ENCODE peak calls at places on chromosomes 2 and 18, in six cellular contexts. I, G, P, Z, L and H are unnamed samples.

GRCh38 chr18:33277431-33277830 is 163.1 kb downstream of the CCDC178 start:
- DNase-seq in P (no peak), Z (no peak), G (no peak), L (no peak), I (no peak), H (no peak)

GRCh38 chr2:134819334-134819733 is 19.1 kb upstream of the ACMSD start:
- DNase-seq in G (no peak), I (no peak), P (no peak), Z (no peak), L (no peak), H (no peak)

GRCh38 chr2:112811841-112812306 is 24.7 kb downstream of the IL1B start:
- DNase-seq in I (no peak), L (no peak), P (no peak), Z (no peak), G (no peak), H (no peak)

GRCh38 chr18:13254971-13255927 is 36.7 kb downstream of the LDLRAD4 start:
- DNase-seq in G (no peak), L (no peak), P (no peak), Z (no peak), I (no peak), H (peak)

GRCh38 chr2:37566517-37566961 is 104.9 kb downstream of the CDC42EP3 start:
- DNase-seq in L (peak), I (no peak), P (no peak), G (no peak), Z (no peak), H (no peak)

GRCh38 chr18:75809392-75809791 is 381.9 kb upstream of the SMIM21 start:
- DNase-seq in I (no peak), L (no peak), G (no peak), P (no peak), Z (no peak), H (no peak)

GRCh38 chr2:128413718-128414341 is 95.2 kb upstream of the HS6ST1 start:
- DNase-seq in L (no peak), Z (no peak), P (no peak), G (no peak), I (no peak), H (no peak)

GRCh38 chr2:17239550-17239949 is 278.7 kb downstream of the RAD51AP2 start:
- DNase-seq in Z (no peak), I (no peak), G (no peak), L (no peak), P (no peak), H (no peak)

GRCh38 chr2:196277002-196277401 is 105.6 kb upstream of the STK17B start:
- DNase-seq in Z (no peak), G (no peak), I (no peak), P (no peak), L (no peak), H (no peak)

GRCh38 chr18:46155652-46156051 is 51.5 kb downstream of the HAUS1 start:
- DNase-seq in L (no peak), P (no peak), I (no peak), Z (no peak), G (no peak), H (no peak)

GRCh38 chr2:241134711-241135110 is 14.6 kb downstream of the PASK start:
- DNase-seq in G (no peak), Z (peak), L (no peak), P (no peak), I (no peak), H (no peak)

GRCh38 chr2:199303814-199304213 is 153.9 kb downstream of the SATB2 start:
- DNase-seq in Z (no peak), L (no peak), I (no peak), G (no peak), P (no peak), H (no peak)

GRCh38 chr2:221533299-221533698 is 38.8 kb downstream of the EPHA4 start:
- DNase-seq in P (no peak), I (no peak), G (no peak), L (no peak), Z (no peak), H (no peak)

GRCh38 chr2:219702796-219703545 is 75.5 kb downstream of the SLC4A3 start:
- DNase-seq in G (no peak), P (no peak), L (no peak), I (no peak), Z (no peak), H (no peak)

GRCh38 chr2:233865838-233866237 is 2.3 kb downstream of the MSL3B start:
- DNase-seq in I (no peak), G (no peak), P (no peak), L (no peak), Z (no peak), H (no peak)

GRCh38 chr2:25853038-25853638 is 25.1 kb downstream of the ASXL2 start:
- DNase-seq in I (no peak), G (no peak), P (no peak), Z (no peak), L (no peak), H (no peak)

GRCh38 chr2:199606193-199606780 is 148.5 kb upstream of the SATB2 start:
- DNase-seq in G (no peak), I (no peak), P (no peak), L (no peak), Z (no peak), H (no peak)

GRCh38 chr2:236236559-236237450 is 27.4 kb downstream of the ASB18 start:
- DNase-seq in I (no peak), Z (no peak), P (no peak), L (no peak), G (no peak), H (no peak)

GRCh38 chr18:41144444-41144843 is 810.6 kb upstream of the PIK3C3 start:
- DNase-seq in Z (no peak), L (no peak), P (no peak), I (no peak), G (no peak), H (no peak)

GRCh38 chr2:235024951-235025773 is 73.3 kb downstream of the SH3BP4 start:
- DNase-seq in L (no peak), P (no peak), Z (peak), G (no peak), I (no peak), H (no peak)

GRCh38 chr2:65128297-65129190 is 1.4 kb downstream of the RAB1A start:
- DNase-seq in G (no peak), P (no peak), Z (no peak), I (peak), L (peak), H (no peak)

GRCh38 chr2:64371727-64372126 is 82.2 kb upstream of the LGALSL start:
- DNase-seq in I (no peak), L (no peak), G (no peak), P (no peak), Z (no peak), H (no peak)

GRCh38 chr2:14642499-14642898 is 10.0 kb downstream of the LRATD1 start:
- DNase-seq in G (no peak), P (no peak), I (no peak), L (no peak), Z (no peak), H (no peak)

GRCh38 chr18:32349728-32350395 is 120.8 kb downstream of the GAREM1 start:
- DNase-seq in G (no peak), L (peak), P (no peak), I (peak), Z (peak), H (peak)

GRCh38 chr2:46813046-46813445 is 102.6 kb downstream of the MCFD2 start:
- DNase-seq in I (no peak), G (no peak), L (no peak), P (no peak), Z (peak), H (no peak)

GRCh38 chr2:128788636-128789220 is 470.1 kb upstream of the HS6ST1 start:
- DNase-seq in I (no peak), P (no peak), L (no peak), Z (peak), G (no peak), H (no peak)

GRCh38 chr18:79965119-79965902 is 868 bp downstream of the HSBP1L1 start:
- DNase-seq in P (no peak), Z (peak), G (no peak), I (peak), L (no peak), H (peak)

GRCh38 chr2:222142027-222142426 is 156.8 kb downstream of the PAX3 start:
- DNase-seq in I (no peak), Z (no peak), P (no peak), G (no peak), L (no peak), H (no peak)

GRCh38 chr2:156327835-156328401 is 4.6 kb downstream of the NR4A2 start:
- DNase-seq in Z (no peak), G (no peak), L (no peak), I (no peak), P (no peak), H (no peak)

GRCh38 chr18:395481-396250 is 104.8 kb downstream of the COLEC12 start:
- DNase-seq in I (peak), Z (no peak), G (no peak), P (no peak), L (peak), H (no peak)

GRCh38 chr2:124264496-124265160 is 239.5 kb downstream of the CNTNAP5 start:
- DNase-seq in Z (no peak), P (no peak), L (no peak), I (no peak), G (no peak), H (no peak)

GRCh38 chr2:168203762-168204693 is 43.4 kb downstream of the STK39 start:
- DNase-seq in Z (no peak), L (no peak), I (peak), P (no peak), G (no peak), H (no peak)

GRCh38 chr2:234091883-234092282 is 41.4 kb downstream of the SPP2 start:
- DNase-seq in P (no peak), G (no peak), L (no peak), Z (no peak), I (peak), H (no peak)

GRCh38 chr2:187934236-187934635 is 357.4 kb upstream of the GULP1 start:
- DNase-seq in P (no peak), I (no peak), G (no peak), L (no peak), Z (no peak), H (no peak)

GRCh38 chr2:45404807-45405297 is 206.2 kb downstream of the SRBD1 start:
- DNase-seq in I (no peak), L (no peak), P (no peak), G (no peak), Z (no peak), H (no peak)

GRCh38 chr18:3661121-3661520 is 211.1 kb downstream of the TGIF1 start:
- DNase-seq in G (no peak), I (no peak), L (peak), P (no peak), Z (no peak), H (no peak)

GRCh38 chr2:69798909-69799526 is 30.4 kb upstream of the GMCL1 start:
- DNase-seq in I (no peak), P (no peak), G (no peak), Z (no peak), L (no peak), H (no peak)
- H3K4me3 ChIP-seq in I (no peak), P (peak), G (no peak), Z (peak), L (no peak), H (peak)

GRCh38 chr2:150484006-150484405 is 3.5 kb downstream of the RND3 start:
- DNase-seq in P (no peak), I (no peak), G (no peak), Z (no peak), L (no peak), H (no peak)
- TF ChIP-seq POLR2A in P (no peak), I (no peak), G (no peak), Z (no peak), L (no peak), H (no peak)

DNA sequence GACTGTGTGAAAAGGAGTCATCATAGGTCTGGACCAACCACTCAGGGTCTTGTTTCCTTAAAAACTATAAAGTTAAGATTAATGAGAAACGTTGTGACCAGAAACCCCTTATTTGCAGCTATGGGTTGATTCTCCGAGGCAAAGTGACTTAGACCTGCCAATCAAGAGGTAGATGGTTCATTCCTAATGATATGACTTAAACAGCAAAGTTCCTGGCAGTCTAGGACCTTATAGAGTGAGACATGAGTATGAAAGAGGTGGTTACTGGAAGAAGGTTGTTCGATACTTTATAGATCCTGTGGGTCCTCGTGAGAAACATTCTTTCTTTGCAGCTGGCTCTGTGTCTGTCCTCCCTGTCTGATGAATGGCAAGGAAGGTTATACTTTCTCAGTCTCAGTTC is 8.0 kb downstream of the SFXN5 start:
- DNase-seq in L (no peak), I (no peak), Z (no peak), P (no peak), G (no peak), H (no peak)
- H3K4me3 ChIP-seq in L (no peak), I (no peak), Z (no peak), P (no peak), G (no peak), H (no peak)

GRCh38 chr2:119423041-119423440 is 8.6 kb upstream of the TMEM37 start:
- DNase-seq in P (no peak), L (no peak), G (no peak), Z (no peak), I (no peak), H (no peak)
- TF ChIP-seq POLR2A in P (no peak), L (no peak), G (no peak), Z (no peak), I (no peak), H (no peak)

GRCh38 chr2:70905443-70905842 is 30.3 kb upstream of the ATP6V1B1 start:
- DNase-seq in I (no peak), Z (no peak), P (no peak), L (no peak), G (no peak), H (no peak)
- H3K4me3 ChIP-seq in I (no peak), Z (no peak), P (no peak), L (no peak), G (no peak), H (no peak)

GRCh38 chr2:62705007-62705829 is at the start of gene EHBP1:
- DNase-seq in Z (peak), L (peak), I (peak), P (peak), G (peak), H (peak)
- TF ChIP-seq POLR2A in Z (peak), L (no peak), I (peak), P (peak), G (peak), H (no peak)